ENCODE peak calls at places on chromosomes 13 and 19, in five cellular contexts. P is esophagus squamous epithelium, V is BJ, O is fibroblast of the aortic adventitia, X is cardiac fibroblast. Y is an unnamed sample.
A peak's percentile ranks its signal among the peaks of the same experiment; 100 is the strongest.

GRCh38 chr19:18208098-18208951 is 4.5 kb upstream of the RAB3A start:
- DNase-seq in V (peak; percentile 48), O (peak; percentile 96), P (no peak), X (peak; percentile 89), Y (no peak)

GRCh38 chr13:57799624-57800023 is 168.1 kb downstream of the PCDH17 start:
- DNase-seq in O (no peak), P (no peak), V (no peak), X (peak; percentile 34), Y (no peak)

GRCh38 chr19:32824906-32825608 is 44.5 kb downstream of the SLC7A9 start:
- DNase-seq in X (no peak), O (no peak), V (no peak), P (no peak), Y (no peak)

GRCh38 chr13:114027046-114027760 is 53.3 kb upstream of the C13orf46 start:
- DNase-seq in X (peak; percentile 36), P (no peak), O (peak; percentile 43), V (no peak), Y (no peak)

GRCh38 chr19:35100588-35101533 is 14.8 kb upstream of the FXYD3 start:
- DNase-seq in P (no peak), X (no peak), O (no peak), V (no peak), Y (no peak)

GRCh38 chr13:71017607-71018006 is 849.4 kb downstream of the DACH1 start:
- DNase-seq in X (no peak), V (no peak), O (no peak), P (no peak), Y (no peak)

GRCh38 chr19:2261438-2262172 is 5.4 kb upstream of the JSRP1 start:
- DNase-seq in X (peak; percentile 48), O (peak; percentile 34), V (no peak), P (no peak), Y (no peak)

GRCh38 chr13:83919775-83920174 is 37.5 kb upstream of the SLITRK1 start:
- DNase-seq in P (no peak), X (no peak), O (no peak), V (no peak), Y (no peak)

GRCh38 chr19:8654591-8655339 is 24.3 kb downstream of the NFILZ start:
- DNase-seq in V (no peak), X (peak; percentile 54), P (no peak), O (peak; percentile 45), Y (peak; percentile 60)

GRCh38 chr19:49231389-49231788 is 73.8 kb downstream of the TRPM4 start:
- DNase-seq in X (no peak), P (no peak), O (no peak), V (no peak), Y (no peak)

GRCh38 chr13:36879218-36879938 is 40.7 kb downstream of the SMAD9 start:
- DNase-seq in O (no peak), X (no peak), V (no peak), P (no peak), Y (no peak)

GRCh38 chr13:111049791-111050538 is 65.1 kb upstream of the ARHGEF7 start:
- DNase-seq in O (peak; percentile 49), V (no peak), P (no peak), X (peak; percentile 49), Y (peak; percentile 46)

GRCh38 chr13:46526763-46527162 is 26.2 kb upstream of the LRCH1 start:
- DNase-seq in V (no peak), O (no peak), P (no peak), X (no peak), Y (no peak)

GRCh38 chr19:30017172-30017571 is 75.1 kb downstream of the URI1 start:
- DNase-seq in X (no peak), P (no peak), V (no peak), O (no peak), Y (no peak)

GRCh38 chr19:11587973-11588631 is 9.2 kb upstream of the ZNF627 start:
- DNase-seq in O (no peak), V (no peak), X (no peak), P (no peak), Y (no peak)

GRCh38 chr13:98419786-98420559 is 156.9 kb downstream of the STK24 start:
- DNase-seq in V (no peak), P (no peak), X (no peak), O (no peak), Y (no peak)

GRCh38 chr19:17243854-17244617 is 1.7 kb downstream of the NR2F6 start:
- DNase-seq in X (peak; percentile 68), P (no peak), O (peak; percentile 50), V (no peak), Y (peak; percentile 76)

GRCh38 chr13:18953139-18953930 is 228.3 kb downstream of the TUBA3C start:
- DNase-seq in P (no peak), V (no peak), O (no peak), X (no peak), Y (no peak)

GRCh38 chr13:49356224-49356623 is 87.6 kb downstream of the CAB39L start:
- DNase-seq in V (peak; percentile 86), O (peak; percentile 93), X (peak; percentile 93), P (no peak), Y (no peak)

GRCh38 chr13:44048326-44048725 is 168.6 kb downstream of the LACC1 start:
- DNase-seq in O (peak; percentile 26), X (peak; percentile 35), V (no peak), P (no peak), Y (no peak)

GRCh38 chr19:18507021-18507726 is 14.7 kb downstream of the ELL start:
- DNase-seq in V (no peak), P (no peak), O (peak; percentile 56), X (no peak), Y (no peak)

GRCh38 chr19:38228005-38228377 is 4.0 kb upstream of the DPF1 start:
- DNase-seq in V (no peak), O (no peak), X (no peak), P (no peak), Y (no peak)

GRCh38 chr13:42181381-42181953 is 90.5 kb upstream of the AKAP11 start:
- DNase-seq in X (no peak), V (no peak), O (peak; percentile 16), P (no peak), Y (no peak)

GRCh38 chr19:17946965-17947784 is 14.4 kb downstream of the CCDC124 start:
- DNase-seq in O (no peak), X (no peak), P (no peak), V (no peak), Y (no peak)

GRCh38 chr19:7395793-7396192 is 47.1 kb downstream of the ARHGEF18 start:
- DNase-seq in X (no peak), O (no peak), V (no peak), P (no peak), Y (no peak)

GRCh38 chr13:93039131-93039530 is 187.5 kb upstream of the GPC6 start:
- DNase-seq in X (no peak), O (peak; percentile 70), P (no peak), V (no peak), Y (no peak)

GRCh38 chr13:21799671-21800070 is 128.8 kb downstream of the FGF9 start:
- DNase-seq in O (no peak), X (no peak), P (no peak), V (no peak), Y (no peak)

GRCh38 chr13:101626925-101627555 is 174.6 kb downstream of the ITGBL1 start:
- DNase-seq in P (no peak), V (no peak), X (peak; percentile 20), O (peak; percentile 50), Y (no peak)

GRCh38 chr13:112977525-112977924 is 8.5 kb downstream of the MCF2L start:
- DNase-seq in X (no peak), O (no peak), V (no peak), P (no peak), Y (no peak)

GRCh38 chr13:112980441-112980840 is 11.4 kb downstream of the MCF2L start:
- DNase-seq in X (no peak), V (no peak), O (no peak), P (no peak), Y (no peak)

GRCh38 chr13:112979406-112979902 is 10.4 kb downstream of the MCF2L start:
- DNase-seq in X (no peak), P (no peak), V (no peak), O (no peak), Y (no peak)

GRCh38 chr13:112977091-112977490 is 8.1 kb downstream of the MCF2L start:
- DNase-seq in V (no peak), X (no peak), P (no peak), O (no peak), Y (no peak)

GRCh38 chr13:112978561-112979405 is 9.8 kb downstream of the MCF2L start:
- DNase-seq in P (no peak), V (no peak), O (no peak), X (no peak), Y (peak; percentile 64)
- H3K4me3 ChIP-seq in P (peak overlapping the region; percentile 22), V (no peak overlapping the region), O (no peak overlapping the region), X (no peak overlapping the region), Y (peak overlapping the region; percentile 50)

GRCh38 chr13:30857018-30857417 is 49.1 kb upstream of the MEDAG start:
- DNase-seq in V (no peak), O (peak; percentile 45), P (no peak), X (no peak), Y (no peak)
- TF ChIP-seq CTCF in V (peak; percentile 36), O (peak; percentile 30), P (no peak), X (no peak), Y (no peak)

DNA sequence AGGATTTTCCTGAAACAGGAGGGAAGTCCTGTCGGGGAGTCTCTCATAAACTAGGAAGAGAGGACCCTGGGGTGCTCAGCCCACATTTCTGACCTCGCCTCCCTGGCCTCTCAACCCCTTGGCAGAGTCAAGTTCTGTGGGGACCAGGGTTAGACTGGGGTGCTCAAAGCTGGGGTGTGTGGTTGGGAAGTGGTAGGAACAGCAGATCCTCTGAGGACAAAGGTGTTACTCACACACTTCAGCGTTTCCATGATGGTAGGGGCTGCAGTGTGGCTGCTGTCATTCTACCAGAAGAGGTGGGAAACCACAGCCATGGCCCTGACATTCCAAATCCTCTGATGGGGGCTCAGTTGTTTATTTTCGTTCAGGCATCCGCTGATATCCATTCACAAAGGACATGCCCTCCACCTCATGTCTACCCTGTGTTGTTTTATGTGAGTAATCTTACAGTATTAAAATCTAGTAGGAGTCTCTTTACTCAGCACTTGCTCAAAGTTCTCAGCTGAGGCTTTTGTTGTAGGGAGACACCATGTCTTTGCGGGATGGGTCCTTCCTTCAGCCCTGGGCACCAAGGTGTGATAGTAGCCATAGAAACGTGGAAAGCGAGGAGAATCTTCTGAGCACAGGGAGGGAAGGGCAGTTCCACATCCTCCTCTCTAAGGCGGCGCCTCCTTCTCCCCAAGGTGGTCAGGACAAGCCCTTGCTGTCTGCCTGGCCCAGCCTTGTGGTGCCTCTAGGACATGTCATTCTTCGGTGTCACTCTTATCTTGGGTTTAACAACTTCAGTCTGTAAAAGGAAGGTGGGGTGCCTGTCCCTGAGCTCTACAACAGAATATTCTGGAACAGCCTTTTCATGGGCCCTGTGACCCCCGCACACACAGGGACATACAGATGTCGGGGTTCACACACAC is 1.5 kb downstream of the KIR2DL3 start:
- DNase-seq in X (no peak), P (no peak), O (no peak), V (no peak), Y (no peak)
- H3K4me3 ChIP-seq in X (no peak overlapping the region), P (no peak overlapping the region), O (no peak overlapping the region), V (no peak overlapping the region), Y (no peak overlapping the region)

DNA sequence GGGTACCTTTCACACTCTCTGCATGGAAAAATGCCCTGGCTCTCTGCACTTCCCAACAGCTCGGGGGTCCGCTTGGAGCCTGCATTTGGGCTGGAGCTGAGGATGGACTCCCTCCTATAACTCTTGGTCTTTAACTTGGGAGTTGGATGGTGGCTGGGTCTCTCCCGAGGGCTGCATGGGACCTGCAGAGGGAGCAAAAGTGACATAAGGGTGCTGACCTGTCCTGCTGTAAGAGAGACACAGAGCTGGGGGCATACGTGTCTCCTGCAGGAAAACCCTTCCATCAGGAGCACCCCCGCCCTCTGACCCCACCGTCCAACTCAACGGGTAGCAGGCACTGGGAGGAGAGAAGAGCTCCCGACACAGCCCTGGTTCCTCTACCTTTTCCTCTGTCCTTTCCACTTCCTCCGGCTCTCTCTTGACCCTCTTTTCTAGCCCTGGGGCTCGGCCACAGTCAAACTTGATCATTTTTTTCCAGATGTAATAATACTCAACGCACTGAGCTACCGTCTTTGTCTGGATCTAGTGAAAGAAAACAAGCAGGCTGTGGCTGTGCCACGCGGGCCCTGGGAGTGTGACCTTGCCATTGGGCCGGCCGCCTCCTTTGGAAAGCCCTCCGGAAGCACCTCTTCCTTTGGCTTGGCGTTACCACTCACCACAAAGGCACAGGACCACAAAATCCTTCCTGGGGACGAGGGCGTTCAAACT is 6.8 kb upstream of the NAPA start:
- DNase-seq in V (no peak), P (no peak), X (no peak), O (no peak), Y (no peak)
- TF ChIP-seq CTCF in V (no peak), P (no peak), X (no peak), O (no peak), Y (no peak)